ENCODE peak calls at places on chromosomes 12 and 14, in seven cellular contexts. L, B, H, O, N, V and I are unnamed samples.

GRCh38 chr12:9049520-9050133 is 60.3 kb downstream of the KLRG1 start:
- DNase-seq in L (peak), B (no peak), H (no peak), O (peak), N (peak), V (no peak), I (peak)

GRCh38 chr12:46404733-46405132 is 32.2 kb upstream of the SLC38A2 start:
- DNase-seq in L (no peak), B (no peak), H (no peak), O (no peak), N (no peak), V (no peak), I (no peak)

GRCh38 chr12:42039146-42039545 is 105.5 kb downstream of the GXYLT1 start:
- DNase-seq in L (peak), B (no peak), H (no peak), O (peak), N (no peak), V (no peak), I (no peak)

GRCh38 chr12:114167431-114167830 is 201.3 kb upstream of the RBM19 start:
- DNase-seq in L (peak), B (no peak), H (no peak), O (no peak), N (no peak), V (no peak), I (no peak)

GRCh38 chr14:55398679-55399078 is 13.0 kb downstream of the ATG14 start:
- DNase-seq in L (peak), B (no peak), H (no peak), O (no peak), N (peak), V (no peak), I (peak)

GRCh38 chr12:49985981-49986380 is 13.2 kb downstream of the AQP6 start:
- DNase-seq in L (peak), B (no peak), H (no peak), O (no peak), N (peak), V (no peak), I (no peak)

GRCh38 chr12:113798552-113798951 is 167.6 kb downstream of the RBM19 start:
- DNase-seq in L (no peak), B (peak), H (no peak), O (no peak), N (no peak), V (no peak), I (no peak)

GRCh38 chr12:123363743-123364531 is 710 bp downstream of the SBNO1 start:
- DNase-seq in L (no peak), B (peak), H (peak), O (peak), N (no peak), V (no peak), I (peak)

GRCh38 chr12:107275530-107275929 is 182.2 kb upstream of the CRY1 start:
- DNase-seq in L (no peak), B (no peak), H (no peak), O (peak), N (no peak), V (no peak), I (no peak)

GRCh38 chr12:76199808-76200207 is 115.3 kb upstream of the NAP1L1 start:
- DNase-seq in L (peak), B (no peak), H (no peak), O (no peak), N (peak), V (no peak), I (no peak)

GRCh38 chr14:102138935-102139247 is 806 bp upstream of the WDR20 start:
- DNase-seq in L (no peak), B (no peak), H (no peak), O (no peak), N (no peak), V (no peak), I (peak)

GRCh38 chr12:99523853-99524252 is 123.7 kb upstream of the GARIN6 start:
- DNase-seq in L (no peak), B (no peak), H (no peak), O (no peak), N (no peak), V (no peak), I (no peak)

GRCh38 chr12:106247731-106248176 is at the start of gene CKAP4:
- DNase-seq in L (peak), B (peak), H (peak), O (peak), N (peak), V (no peak), I (peak)

GRCh38 chr14:52917732-52918131 is 33.1 kb downstream of the FERMT2 start:
- DNase-seq in L (no peak), B (no peak), H (no peak), O (no peak), N (no peak), V (no peak), I (no peak)

GRCh38 chr12:96807741-96808140 is 99.3 kb upstream of the NEDD1 start:
- DNase-seq in L (no peak), B (no peak), H (no peak), O (no peak), N (no peak), V (no peak), I (no peak)

GRCh38 chr14:45972416-45972815 is 679.2 kb downstream of the RPL10L start:
- DNase-seq in L (no peak), B (no peak), H (no peak), O (no peak), N (no peak), V (no peak), I (no peak)

GRCh38 chr12:121495746-121496145 is 85.1 kb downstream of the KDM2B start:
- DNase-seq in L (no peak), B (no peak), H (no peak), O (no peak), N (no peak), V (no peak), I (no peak)

GRCh38 chr12:3336606-3337311 is 154.2 kb upstream of the PRMT8 start:
- DNase-seq in L (no peak), B (no peak), H (peak), O (no peak), N (no peak), V (no peak), I (no peak)

GRCh38 chr14:54683882-54684794 is 117.2 kb downstream of the SAMD4A start:
- DNase-seq in L (peak), B (peak), H (no peak), O (peak), N (peak), V (peak), I (peak)

GRCh38 chr14:35993512-35993960 is 167.4 kb downstream of the BRMS1L start:
- DNase-seq in L (no peak), B (no peak), H (no peak), O (no peak), N (no peak), V (no peak), I (no peak)

GRCh38 chr14:26190644-26191043 is 407.2 kb downstream of the NOVA1 start:
- DNase-seq in L (no peak), B (no peak), H (no peak), O (no peak), N (peak), V (no peak), I (no peak)

GRCh38 chr14:45838597-45838996 is 585.6 kb upstream of the MIS18BP1 start:
- DNase-seq in L (no peak), B (no peak), H (no peak), O (peak), N (peak), V (no peak), I (no peak)

GRCh38 chr12:85923767-85924331 is 49.8 kb downstream of the NTS start:
- DNase-seq in L (peak), B (no peak), H (no peak), O (peak), N (peak), V (no peak), I (no peak)

GRCh38 chr12:104480826-104481457 is 24.2 kb downstream of the CHST11 start:
- DNase-seq in L (peak), B (no peak), H (no peak), O (no peak), N (peak), V (no peak), I (peak)

GRCh38 chr14:69887740-69888657 is 8.8 kb downstream of the SMOC1 start:
- DNase-seq in L (peak), B (no peak), H (no peak), O (no peak), N (no peak), V (no peak), I (no peak)

GRCh38 chr12:84842406-84843013 is 70.1 kb downstream of the SLC6A15 start:
- DNase-seq in L (peak), B (no peak), H (peak), O (peak), N (peak), V (no peak), I (peak)
- H2BK5ac ChIP-seq in L (no peak), B (no peak), H (no peak), O (no peak), N (no peak), V (no peak), I (no peak)

GRCh38 chr14:95530461-95531170 is 4.2 kb upstream of the GLRX5 start:
- DNase-seq in L (no peak), B (no peak), H (no peak), O (no peak), N (no peak), V (no peak), I (peak)
- H2BK5ac ChIP-seq in L (peak), B (no peak), H (no peak), O (no peak), N (no peak), V (no peak), I (no peak)

DNA sequence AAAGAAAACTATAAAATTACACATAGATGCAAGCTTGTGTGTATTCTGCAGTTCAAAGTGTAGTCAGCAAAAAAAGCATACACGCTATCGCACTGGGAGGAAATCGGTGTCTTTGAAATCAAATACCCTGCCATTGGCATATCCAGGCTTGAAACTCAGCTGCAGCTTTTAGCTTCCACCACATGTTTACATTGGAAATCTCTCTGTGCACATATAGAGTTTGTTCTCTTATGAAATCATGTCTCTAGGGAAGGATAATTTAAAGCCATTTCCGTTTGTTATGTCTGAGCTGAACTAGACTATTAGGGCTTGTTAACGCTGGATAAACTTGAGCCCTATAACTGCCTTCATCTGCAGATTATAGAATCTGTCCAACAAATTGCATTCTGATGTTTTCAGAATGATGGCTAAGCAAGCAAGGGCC is 443.0 kb downstream of the ZFP36L1 start:
- DNase-seq in L (peak), B (no peak), H (no peak), O (no peak), N (peak), V (no peak), I (no peak)
- H2BK5ac ChIP-seq in L (peak), B (no peak), H (no peak), O (no peak), N (no peak), V (no peak), I (no peak)

DNA sequence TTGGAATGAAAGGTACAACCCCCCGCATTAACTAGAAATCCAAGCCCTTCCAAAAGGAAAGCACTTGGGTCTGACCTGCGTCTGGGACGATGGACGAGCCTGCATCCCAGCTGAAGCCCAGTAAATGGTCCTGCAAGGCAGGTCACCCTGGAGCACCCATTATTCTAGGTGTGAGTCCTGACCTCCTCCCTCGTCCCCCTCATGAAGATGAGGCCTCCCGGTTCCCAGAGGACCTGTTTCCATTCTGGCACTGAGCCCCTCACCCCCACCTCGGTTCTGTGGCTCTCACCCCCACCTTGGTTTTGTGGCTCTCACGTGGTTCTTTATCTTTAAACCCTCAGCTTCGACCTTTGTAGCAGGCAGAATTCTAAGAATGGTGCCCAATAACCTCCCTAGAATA is 7.3 kb downstream of the IFI27 start:
- DNase-seq in L (no peak), B (no peak), H (no peak), O (no peak), N (no peak), V (no peak), I (no peak)
- H2BK5ac ChIP-seq in L (no peak), B (no peak), H (no peak), O (no peak), N (no peak), V (no peak), I (no peak)

DNA sequence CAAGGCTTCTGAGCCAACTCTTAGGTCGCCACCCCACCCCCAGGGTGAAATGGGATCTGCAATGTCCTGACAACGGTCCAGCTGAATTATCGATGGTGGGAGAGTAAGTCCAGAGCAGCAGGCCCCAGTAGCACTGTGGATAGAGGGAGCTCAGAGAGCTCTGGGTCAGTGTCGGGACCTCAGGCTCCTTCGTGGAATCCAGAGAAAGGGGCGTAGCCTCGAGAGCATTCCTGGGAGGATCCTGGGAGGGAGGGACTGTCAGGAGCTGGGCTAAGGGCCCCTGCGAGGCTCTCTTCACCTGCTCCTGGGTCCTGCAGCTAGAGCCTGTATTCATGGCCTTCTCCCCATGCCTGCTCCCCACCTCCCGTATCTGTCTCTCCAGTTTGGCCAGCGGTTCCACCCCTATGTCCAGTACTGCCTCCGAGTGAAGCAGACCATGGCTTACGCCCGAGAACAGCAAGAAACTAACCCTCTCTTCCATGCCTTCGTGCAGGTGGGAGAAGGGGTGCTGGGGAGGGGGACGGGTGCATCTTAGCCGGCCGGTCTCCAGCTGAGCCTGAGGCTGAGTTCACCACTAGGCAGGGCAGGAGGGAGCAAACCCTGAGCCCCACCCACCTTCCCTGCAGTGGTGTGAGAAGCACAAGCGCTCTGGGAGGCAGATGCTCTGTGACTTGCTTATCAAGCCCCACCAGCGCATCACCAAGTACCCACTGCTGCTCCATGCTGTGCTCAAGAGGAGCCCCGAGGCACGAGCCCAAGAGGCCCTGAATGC is 6.6 kb downstream of the PLEKHG6 start:
- DNase-seq in L (no peak), B (peak), H (no peak), O (peak), N (no peak), V (no peak), I (peak)
- H2BK5ac ChIP-seq in L (no peak), B (no peak), H (peak), O (no peak), N (no peak), V (peak), I (no peak)